ENCODE peak calls at places on chromosomes 5 and 9, in nine cellular contexts. H, W, Y, K, X, M, D, U and T are unnamed samples.

GRCh38 chr9:69139596-69139995 is 34.5 kb upstream of the TJP2 start:
- DNase-seq in H (no peak), W (no peak), Y (no peak), K (no peak), X (no peak), M (no peak), D (no peak), U (no peak), T (no peak)

GRCh38 chr5:53418844-53419243 is 61.6 kb upstream of the FST start:
- DNase-seq in H (no peak), W (peak), Y (no peak), K (peak), X (no peak), M (no peak), D (no peak), U (no peak), T (no peak)

GRCh38 chr9:126516936-126517750 is 96.6 kb upstream of the LMX1B start:
- DNase-seq in H (no peak), W (peak), Y (peak), K (peak), X (no peak), M (no peak), D (no peak), U (peak), T (peak)

GRCh38 chr5:141199359-141200235 is at the start of gene PCDHB11:
- DNase-seq in H (no peak), W (no peak), Y (peak), K (no peak), X (no peak), M (peak), D (peak), U (no peak), T (no peak)

GRCh38 chr5:131610198-131611063 is 24.6 kb downstream of the RAPGEF6 start:
- DNase-seq in H (peak), W (peak), Y (no peak), K (peak), X (no peak), M (no peak), D (no peak), U (no peak), T (no peak)

GRCh38 chr9:127967151-127967809 is 13.5 kb downstream of the EEIG1 start:
- DNase-seq in H (no peak), W (no peak), Y (no peak), K (no peak), X (no peak), M (no peak), D (no peak), U (no peak), T (no peak)

GRCh38 chr5:176725521-176725920 is 78.2 kb downstream of the TSPAN17 start:
- DNase-seq in H (no peak), W (no peak), Y (peak), K (no peak), X (no peak), M (no peak), D (no peak), U (no peak), T (no peak)

GRCh38 chr5:177369050-177369912 is 11.6 kb downstream of the RGS14 start:
- DNase-seq in H (no peak), W (peak), Y (no peak), K (no peak), X (no peak), M (no peak), D (peak), U (peak), T (peak)

GRCh38 chr5:150188146-150188842 is 1.6 kb upstream of the SLC6A7 start:
- DNase-seq in H (no peak), W (no peak), Y (no peak), K (no peak), X (no peak), M (no peak), D (no peak), U (no peak), T (no peak)

GRCh38 chr9:114588150-114588663 is 638 bp downstream of the ATP6V1G1 start:
- DNase-seq in H (no peak), W (peak), Y (no peak), K (peak), X (no peak), M (no peak), D (no peak), U (no peak), T (no peak)

GRCh38 chr5:144774247-144774646 is 603.6 kb downstream of the KCTD16 start:
- DNase-seq in H (no peak), W (no peak), Y (no peak), K (no peak), X (no peak), M (no peak), D (no peak), U (no peak), T (no peak)

GRCh38 chr9:131732636-131733340 is 7.1 kb downstream of the RAPGEF1 start:
- DNase-seq in H (no peak), W (no peak), Y (no peak), K (no peak), X (no peak), M (no peak), D (no peak), U (no peak), T (no peak)

GRCh38 chr9:88106492-88106891 is 31.8 kb downstream of the SPATA31C2 start:
- DNase-seq in H (no peak), W (peak), Y (no peak), K (peak), X (no peak), M (peak), D (no peak), U (no peak), T (peak)

GRCh38 chr5:105213078-105213477 is 1650.5 kb upstream of the NUDT12 start:
- DNase-seq in H (no peak), W (no peak), Y (no peak), K (no peak), X (no peak), M (no peak), D (no peak), U (no peak), T (no peak)

GRCh38 chr5:87803352-87803751 is 390.6 kb upstream of the CCNH start:
- DNase-seq in H (no peak), W (no peak), Y (no peak), K (no peak), X (no peak), M (no peak), D (no peak), U (no peak), T (no peak)

GRCh38 chr5:96459313-96460109 is 26.5 kb upstream of the PCSK1 start:
- DNase-seq in H (no peak), W (no peak), Y (peak), K (no peak), X (no peak), M (no peak), D (no peak), U (no peak), T (no peak)

GRCh38 chr9:297104-297794 is 82.6 kb downstream of the DOCK8 start:
- DNase-seq in H (no peak), W (no peak), Y (no peak), K (no peak), X (no peak), M (no peak), D (no peak), U (no peak), T (peak)

GRCh38 chr9:108552459-108553040 is 303.2 kb downstream of the ACTL7B start:
- DNase-seq in H (no peak), W (no peak), Y (peak), K (no peak), X (no peak), M (no peak), D (no peak), U (no peak), T (peak)

GRCh38 chr5:169911448-169912212 is 68.7 kb downstream of the INSYN2B start:
- DNase-seq in H (no peak), W (no peak), Y (no peak), K (no peak), X (no peak), M (no peak), D (no peak), U (no peak), T (no peak)